ENCODE peak calls at places on chromosome 16, in nine cellular contexts. L is coronary artery; A is activated CD8-positive, alpha-beta T cell treated with anti-CD3 and anti-CD28 coated beads, Interleukin-2, amount 10 ng/mL, durations not matched to agents 7 days and 5 days; T is fibroblast of the aortic adventitia; C is HS-27A; D is LoVo; Q is CD4-positive, alpha-beta T cell; P is prostate gland; E is HFFc6. R is an unnamed sample.

GRCh38 chr16:47732122-47732805 is 271.1 kb downstream of the PHKB start:
- DNase-seq in L (no peak), P (no peak), Q (no peak), C (peak), D (no peak), T (peak), A (peak), E (peak), R (peak)

GRCh38 chr16:10761388-10761787 is 17.7 kb downstream of the NUBP1 start:
- DNase-seq in Q (no peak), P (no peak), D (no peak), L (no peak), T (no peak), C (no peak), E (no peak), A (no peak), R (no peak)

GRCh38 chr16:2856061-2856670 is 1.8 kb downstream of the PRSS22 start:
- DNase-seq in C (no peak), P (no peak), E (no peak), A (no peak), L (no peak), T (no peak), D (no peak), Q (no peak), R (no peak)

GRCh38 chr16:66116163-66116792 is 250.2 kb upstream of the CDH5 start:
- DNase-seq in D (no peak), C (no peak), P (no peak), A (no peak), Q (no peak), T (peak), E (peak), L (no peak), R (no peak)

GRCh38 chr16:55480228-55480655 is 1.2 kb downstream of the MMP2 start:
- DNase-seq in A (no peak), P (peak), L (peak), E (peak), T (peak), Q (no peak), D (no peak), C (no peak), R (peak)

GRCh38 chr16:50684823-50685455 is 3.8 kb upstream of the SNX20 start:
- DNase-seq in C (no peak), T (no peak), Q (no peak), D (no peak), L (no peak), E (no peak), P (no peak), A (no peak), R (no peak)

GRCh38 chr16:87628940-87629339 is 26.6 kb downstream of the JPH3 start:
- DNase-seq in C (no peak), L (no peak), P (no peak), A (no peak), Q (no peak), T (peak), D (no peak), E (peak), R (peak)

GRCh38 chr16:76204249-76204648 is 73.0 kb upstream of the CNTNAP4 start:
- DNase-seq in D (no peak), T (no peak), E (no peak), C (no peak), P (no peak), L (no peak), A (no peak), Q (no peak), R (no peak)

GRCh38 chr16:77833906-77834599 is 45.7 kb downstream of the VAT1L start:
- DNase-seq in P (no peak), C (no peak), A (no peak), D (no peak), Q (no peak), E (no peak), L (no peak), T (peak), R (peak)

GRCh38 chr16:12061336-12062055 is 85.0 kb downstream of the SNX29 start:
- DNase-seq in L (no peak), P (no peak), C (no peak), D (no peak), T (peak), A (no peak), Q (no peak), E (peak), R (peak)

GRCh38 chr16:14489460-14489859 is 140.6 kb downstream of the PARN start:
- DNase-seq in Q (no peak), L (no peak), A (no peak), P (no peak), E (no peak), D (peak), T (peak), C (no peak), R (no peak)

GRCh38 chr16:75044800-75045361 is 46.1 kb downstream of the ZNRF1 start:
- DNase-seq in T (peak), C (no peak), L (peak), E (peak), Q (no peak), P (peak), A (no peak), D (peak), R (peak)

GRCh38 chr16:55655709-55656694 is at the start of gene SLC6A2:
- DNase-seq in P (peak), L (no peak), Q (no peak), E (no peak), A (no peak), D (no peak), C (no peak), T (no peak), R (peak)

GRCh38 chr16:85245307-85246172 is 133.3 kb upstream of the CIBAR2 start:
- DNase-seq in Q (peak), T (peak), P (peak), L (no peak), E (peak), C (peak), A (peak), D (peak), R (peak)

GRCh38 chr16:82891424-82891823 is 264.7 kb downstream of the CDH13 start:
- DNase-seq in D (no peak), T (no peak), E (no peak), A (no peak), P (no peak), L (no peak), C (no peak), Q (no peak), R (no peak)

GRCh38 chr16:66551362-66551761 is 1.0 kb upstream of the CKLF start:
- DNase-seq in T (no peak), A (peak), D (peak), E (no peak), L (no peak), Q (peak), C (no peak), P (no peak), R (no peak)

GRCh38 chr16:89275284-89275584 is 57.7 kb downstream of the ZNF778 start:
- DNase-seq in A (no peak), C (no peak), P (no peak), D (no peak), T (no peak), Q (no peak), L (no peak), E (no peak), R (no peak)

GRCh38 chr16:68749424-68749823 is 12.3 kb downstream of the CDH1 start:
- DNase-seq in E (no peak), D (no peak), Q (no peak), A (no peak), L (no peak), T (no peak), C (no peak), P (no peak), R (no peak)

GRCh38 chr16:79415983-79416641 is 184.4 kb downstream of the MAF start:
- DNase-seq in A (peak), T (no peak), D (no peak), E (no peak), Q (peak), L (no peak), P (no peak), C (no peak), R (no peak)